ENCODE peak calls at places on chromosomes 3 and 15, in six cellular contexts. H, B, W, T, K and D are unnamed samples.

GRCh38 chr15:23642413-23643044 is 5.1 kb downstream of the MAGEL2 start:
- DNase-seq in H (peak), B (peak), W (peak), T (peak), K (peak), D (peak)

GRCh38 chr15:41695750-41696436 is 35.7 kb downstream of the MGA start:
- DNase-seq in H (peak), B (no peak), W (peak), T (peak), K (peak), D (peak)

GRCh38 chr15:35090104-35090807 is 5.2 kb upstream of the NANOGP8 start:
- DNase-seq in H (no peak), B (no peak), W (no peak), T (no peak), K (no peak), D (no peak)

GRCh38 chr15:56341201-56341600 is 24.0 kb upstream of the TEX9 start:
- DNase-seq in H (peak), B (no peak), W (no peak), T (no peak), K (peak), D (no peak)

GRCh38 chr3:184320099-184320445 is 5.7 kb downstream of the EIF4G1 start:
- DNase-seq in H (peak), B (no peak), W (peak), T (peak), K (peak), D (peak)

GRCh38 chr3:124395165-124395564 is 335.1 kb upstream of the UMPS start:
- DNase-seq in H (no peak), B (no peak), W (no peak), T (no peak), K (peak), D (no peak)

GRCh38 chr3:77915341-77915740 is 875.4 kb downstream of the ROBO2 start:
- DNase-seq in H (no peak), B (no peak), W (no peak), T (no peak), K (no peak), D (no peak)

GRCh38 chr3:64456674-64457073 is 231.1 kb downstream of the ADAMTS9 start:
- DNase-seq in H (no peak), B (no peak), W (no peak), T (no peak), K (no peak), D (peak)

GRCh38 chr3:29057326-29057725 is 223.5 kb upstream of the RBMS3 start:
- DNase-seq in H (peak), B (no peak), W (peak), T (peak), K (peak), D (peak)

GRCh38 chr15:49472338-49472737 is 49.3 kb downstream of the FGF7 start:
- DNase-seq in H (no peak), B (no peak), W (no peak), T (no peak), K (no peak), D (no peak)

GRCh38 chr3:151372063-151372820 is 12.3 kb downstream of the P2RY12 start:
- DNase-seq in H (no peak), B (no peak), W (peak), T (peak), K (peak), D (no peak)